ENCODE peak calls at places on chromosomes 12 and 14, in four cellular contexts. E, Q, Z and K are unnamed samples.

GRCh38 chr14:78752789-78753188 is 582.6 kb downstream of the NRXN3 start:
- DNase-seq in E (no peak), Q (no peak), Z (no peak), K (peak)

GRCh38 chr12:16581416-16581815 is 24.5 kb downstream of the LMO3 start:
- DNase-seq in E (peak), Q (no peak), Z (no peak), K (peak)

GRCh38 chr14:104370256-104370870 is 209.2 kb upstream of the C14orf180 start:
- DNase-seq in E (peak), Q (peak), Z (peak), K (no peak)

GRCh38 chr14:21088687-21089086 is 9.8 kb downstream of the ZNF219 start:
- DNase-seq in E (no peak), Q (no peak), Z (no peak), K (no peak)

GRCh38 chr12:98954506-98954905 is 309.4 kb downstream of the APAF1 start:
- DNase-seq in E (no peak), Q (no peak), Z (no peak), K (no peak)

GRCh38 chr14:104288272-104288671 is 149.9 kb downstream of the KIF26A start:
- DNase-seq in E (no peak), Q (no peak), Z (no peak), K (no peak)

GRCh38 chr12:14958361-14959125 is 2.9 kb downstream of the ARHGDIB start:
- DNase-seq in E (no peak), Q (no peak), Z (no peak), K (no peak)

GRCh38 chr12:85155791-85156190 is 119.6 kb downstream of the LRRIQ1 start:
- DNase-seq in E (peak), Q (peak), Z (no peak), K (peak)

GRCh38 chr12:53267309-53268008 is 640 bp upstream of the ESPL1 start:
- DNase-seq in E (no peak), Q (no peak), Z (no peak), K (no peak)

DNA sequence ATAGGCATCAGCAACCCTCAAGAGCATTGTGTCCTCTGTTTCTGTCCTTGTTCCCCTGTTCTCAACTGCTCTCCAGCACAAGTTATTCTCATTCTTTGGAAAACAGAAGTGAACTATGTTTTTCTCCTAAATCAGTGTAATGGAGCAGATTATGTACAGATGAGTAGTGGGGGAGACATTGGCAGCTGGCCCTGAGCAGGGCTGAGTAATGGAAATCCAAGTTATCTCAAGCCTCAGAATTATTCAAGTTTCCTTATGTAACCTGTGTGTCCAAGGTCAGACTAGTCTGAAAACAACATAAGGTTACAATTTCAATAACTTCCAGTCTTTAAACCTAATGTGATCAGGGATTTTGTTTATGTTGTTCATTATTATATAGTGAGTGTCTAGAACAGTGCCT is 116.1 kb upstream of the FUT8 start:
- DNase-seq in E (no peak), Q (no peak), Z (no peak), K (no peak)
- H3K27ac ChIP-seq in E (no peak), Q (no peak), Z (no peak), K (no peak)

DNA sequence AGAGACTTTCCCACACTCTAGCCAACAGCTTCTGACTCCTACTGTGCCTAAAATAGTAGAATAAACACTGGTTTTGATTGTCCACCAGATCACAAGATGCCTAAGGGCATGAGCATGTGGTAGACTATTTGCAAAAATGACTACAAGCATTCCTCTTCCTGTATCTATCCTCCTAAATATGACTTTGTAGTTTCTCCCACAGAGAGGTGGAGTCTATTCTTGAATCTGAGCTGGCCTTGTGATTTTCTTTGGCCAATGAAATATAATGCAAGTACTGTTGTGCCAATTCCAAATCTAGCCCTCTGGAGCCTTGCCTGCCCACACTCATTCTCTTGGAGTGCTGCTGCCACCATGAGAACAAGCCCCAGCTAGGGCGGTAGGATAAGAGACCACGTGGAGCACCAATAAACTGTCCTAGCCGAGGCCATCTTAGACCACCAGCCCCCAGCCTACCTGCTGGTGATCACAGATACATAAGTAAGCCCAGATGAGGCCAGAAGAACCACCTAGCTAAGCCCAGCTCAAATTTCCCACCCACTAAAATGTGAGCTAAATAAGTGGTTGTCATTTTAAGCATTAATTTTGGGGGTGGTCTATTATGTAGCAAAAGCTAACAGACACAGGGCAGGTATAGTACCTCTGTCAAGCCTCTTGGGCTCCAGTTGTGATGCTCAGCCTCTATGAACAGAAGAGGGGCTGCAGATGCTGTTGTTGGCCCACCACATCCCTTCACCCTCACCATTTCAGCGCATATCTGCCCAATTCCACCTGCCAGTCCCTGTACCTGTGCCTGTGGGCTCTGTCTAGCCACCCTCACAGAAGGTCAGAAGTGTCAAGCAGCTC is 17.9 kb downstream of the ZFP36L1 start:
- DNase-seq in E (peak), Q (no peak), Z (no peak), K (no peak)
- TF ChIP-seq EZH2 in E (no peak), Q (no peak), Z (no peak), K (no peak)

DNA sequence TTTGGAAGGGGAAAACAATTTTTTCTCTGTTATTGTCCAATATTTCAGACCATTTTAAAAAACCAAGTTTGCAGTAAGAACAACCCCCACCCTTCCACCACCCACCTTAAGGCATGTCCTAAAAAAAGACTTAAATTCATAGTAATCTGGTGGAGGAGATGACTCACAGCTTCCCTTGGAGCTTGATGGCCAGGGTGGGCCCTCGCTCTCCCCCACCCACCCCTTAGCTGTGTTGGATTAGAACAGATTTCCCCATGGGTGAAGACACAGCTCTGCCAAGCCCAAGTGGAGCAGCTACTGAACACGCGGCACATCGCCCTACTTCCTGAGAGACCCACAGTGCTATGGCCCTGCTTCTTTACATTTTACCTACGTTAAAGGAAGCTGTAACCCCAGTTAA is 140.3 kb downstream of the GCH1 start:
- DNase-seq in E (no peak), Q (no peak), Z (no peak), K (peak)
- TF ChIP-seq CTCF in E (no peak), Q (no peak), Z (no peak), K (no peak)

DNA sequence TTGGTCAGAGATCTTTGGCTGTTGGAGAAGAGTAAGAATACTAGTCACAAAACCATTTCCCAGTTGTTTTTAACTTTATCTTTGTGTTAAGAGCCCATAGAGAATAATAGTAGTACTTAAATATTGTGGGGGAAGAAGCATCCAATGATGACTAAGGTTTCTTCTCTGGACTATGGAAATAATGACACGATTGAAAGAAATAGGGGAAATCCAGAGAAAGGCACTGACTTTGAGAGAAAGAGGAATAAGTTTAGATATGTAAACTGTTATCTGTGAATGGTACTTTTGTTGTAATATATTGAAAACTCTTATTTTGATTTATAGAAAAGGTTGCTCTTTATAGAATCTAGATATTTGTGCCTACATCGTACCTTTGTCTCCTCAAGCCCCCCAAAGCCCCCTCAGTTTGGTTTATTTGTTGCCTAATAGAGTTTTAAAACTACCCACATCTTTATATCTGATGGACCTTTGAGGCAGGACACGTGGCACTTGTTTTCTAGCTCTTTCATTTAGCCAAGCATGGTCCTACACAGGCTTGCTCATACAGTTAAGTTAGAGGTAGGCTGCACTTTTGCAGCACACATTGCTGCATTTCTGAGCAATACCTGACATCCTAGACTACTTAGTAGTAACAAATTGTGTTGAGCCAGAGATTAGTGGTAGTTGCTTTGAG is 96.3 kb downstream of the WNK1 start:
- DNase-seq in E (no peak), Q (no peak), Z (no peak), K (peak)
- H3K27ac ChIP-seq in E (no peak), Q (no peak), Z (no peak), K (no peak)